ENCODE peak calls at places on chromosomes 6 and 20, in seven cellular contexts. D is HFF-Myc; F is stimulated activated CD4-positive, alpha-beta T cell treated with anti-CD3 and anti-CD28 coated beads, Interleukin-1b, Interleukin-23, amount 100 ng/mL, for 1 hour; N is iPS-NIHi11; E is CD4-positive, alpha-beta T cell; K is HEK293T; L is activated CD4-positive, CD25-positive, alpha-beta regulatory T cell treated with anti-CD3 and anti-CD28 coated beads, Interleukin-2, amount 50 U/mL, for 16 hours. Z is an unnamed sample.

GRCh38 chr6:48240287-48240686 is 129.3 kb upstream of the PTCHD4 start:
- DNase-seq in E (no peak), D (no peak), F (no peak), N (no peak), K (no peak), L (no peak), Z (no peak)

GRCh38 chr20:53622247-53623114 is 28.8 kb upstream of the ZNF217 start:
- DNase-seq in D (no peak), L (no peak), F (no peak), N (no peak), E (no peak), K (no peak), Z (no peak)

GRCh38 chr6:26538572-26538902 is 371 bp downstream of the HMGN4 start:
- DNase-seq in D (no peak), L (no peak), K (no peak), E (no peak), N (no peak), F (no peak), Z (no peak)

GRCh38 chr6:51013376-51013775 is 194.7 kb downstream of the TFAP2B start:
- DNase-seq in D (no peak), K (no peak), L (no peak), F (no peak), N (no peak), E (no peak), Z (no peak)

GRCh38 chr6:142225552-142225951 is 76.3 kb upstream of the ADGRG6 start:
- DNase-seq in L (no peak), K (no peak), E (no peak), F (no peak), N (no peak), D (no peak), Z (no peak)

GRCh38 chr6:130655586-130655985 is 171.6 kb upstream of the SMLR1 start:
- DNase-seq in D (no peak), K (no peak), L (no peak), F (no peak), N (no peak), E (no peak), Z (no peak)

GRCh38 chr20:34706022-34706875 is 2.1 kb downstream of the TP53INP2 start:
- DNase-seq in K (no peak), N (no peak), L (no peak), D (no peak), E (no peak), F (no peak), Z (no peak)

GRCh38 chr6:33430991-33431879 is 11.4 kb downstream of the SYNGAP1 start:
- DNase-seq in N (peak; percentile 88), L (peak; percentile 70), K (peak; percentile 60), F (peak; percentile 55), D (no peak), E (peak; percentile 86), Z (no peak)

GRCh38 chr6:166624275-166624674 is 2.8 kb downstream of the RPS6KA2 start:
- DNase-seq in K (no peak), E (no peak), F (no peak), N (no peak), L (no peak), D (no peak), Z (peak; percentile 51)

GRCh38 chr6:21157186-21157929 is 436.2 kb upstream of the SOX4 start:
- DNase-seq in N (no peak), K (no peak), D (no peak), E (no peak), L (no peak), F (no peak), Z (no peak)

Z was measured in BJ.